ENCODE peak calls at places on chromosomes 6 and 20, in nine cellular contexts. Q is astrocyte; Y is brain microvascular endothelial cell; D is fibroblast of lung; E is breast epithelium; K is testis; J is upper lobe of right lung; Z is CD8-positive, alpha-beta T cell; W is WERI-Rb-1. N is an unnamed sample.

GRCh38 chr6:22025468-22026159 is 271.2 kb downstream of the PRL start:
- DNase-seq in Q (peak; percentile 99), Y (peak; percentile 88), D (peak; percentile 53), E (no peak), K (peak; percentile 35), J (no peak), Z (no peak), W (no peak), N (peak; percentile 41)

GRCh38 chr20:44153636-44154043 is 33.3 kb downstream of the JPH2 start:
- DNase-seq in Q (peak; percentile 73), Y (no peak), D (no peak), E (no peak), K (no peak), J (no peak), Z (peak; percentile 33), W (no peak), N (peak; percentile 66)

GRCh38 chr20:62300319-62300718 is 2.5 kb upstream of the ADRM1 start:
- DNase-seq in Q (no peak), Y (no peak), D (no peak), E (no peak), K (no peak), J (no peak), Z (peak; percentile 5), W (no peak), N (no peak)

GRCh38 chr6:37137201-37137880 is 32.6 kb upstream of the PIM1 start:
- DNase-seq in Q (peak; percentile 99), Y (peak; percentile 99), D (peak; percentile 95), E (no peak), K (no peak), J (no peak), Z (no peak), W (no peak), N (peak; percentile 58)

GRCh38 chr6:163423696-163424095 is 9.2 kb downstream of the QKI start:
- DNase-seq in Q (no peak), Y (no peak), D (no peak), E (no peak), K (no peak), J (no peak), Z (no peak), W (no peak), N (no peak)

GRCh38 chr6:24574809-24575208 is 71.2 kb downstream of the KIAA0319 start:
- DNase-seq in Q (no peak), Y (no peak), D (no peak), E (no peak), K (no peak), J (no peak), Z (no peak), W (no peak), N (no peak)

GRCh38 chr6:18100296-18100695 is 22.2 kb downstream of the NHLRC1 start:
- DNase-seq in Q (no peak), Y (no peak), D (no peak), E (no peak), K (no peak), J (no peak), Z (no peak), W (no peak), N (no peak)

GRCh38 chr20:50368386-50368785 is 141.8 kb upstream of the PTPN1 start:
- DNase-seq in Q (no peak), Y (no peak), D (no peak), E (no peak), K (no peak), J (no peak), Z (no peak), W (no peak), N (no peak)

GRCh38 chr6:158174514-158174913 is 6.4 kb downstream of the GTF2H5 start:
- DNase-seq in Q (peak; percentile 96), Y (peak; percentile 84), D (peak; percentile 95), E (no peak), K (no peak), J (no peak), Z (no peak), W (no peak), N (no peak)

GRCh38 chr6:72966628-72967280 is 258.5 kb downstream of the KHDC1L start:
- DNase-seq in Q (no peak), Y (no peak), D (no peak), E (no peak), K (no peak), J (no peak), Z (no peak), W (no peak), N (no peak)

GRCh38 chr20:47181056-47181862 is 175.2 kb downstream of the ZMYND8 start:
- DNase-seq in Q (peak; percentile 66), Y (peak; percentile 77), D (peak; percentile 69), E (no peak), K (no peak), J (no peak), Z (no peak), W (no peak), N (no peak)

GRCh38 chr6:115591973-115592486 is 468.7 kb downstream of the FRK start:
- DNase-seq in Q (no peak), Y (no peak), D (no peak), E (no peak), K (no peak), J (no peak), Z (no peak), W (no peak), N (no peak)

GRCh38 chr6:47438481-47439347 is 38.9 kb upstream of the CD2AP start:
- DNase-seq in Q (no peak), Y (no peak), D (no peak), E (no peak), K (peak; percentile 28), J (no peak), Z (no peak), W (no peak), N (no peak)
- H3K4me3 ChIP-seq in Q (no peak overlapping the region), Y (no peak overlapping the region), D (no peak overlapping the region), E (no peak overlapping the region), K (no peak overlapping the region), J (no peak overlapping the region), Z (no peak overlapping the region), W (no peak overlapping the region), N (no peak overlapping the region)

GRCh38 chr6:9623228-9623832 is 791.5 kb downstream of the TFAP2A start:
- DNase-seq in Q (no peak), Y (no peak), D (no peak), E (no peak), K (no peak), J (no peak), Z (no peak), W (no peak), N (no peak)
- H3K27ac ChIP-seq in Q (peak overlapping the region; percentile 54), Y (no peak overlapping the region), D (no peak overlapping the region), E (no peak overlapping the region), K (no peak overlapping the region), J (no peak overlapping the region), Z (no peak overlapping the region), W (no peak overlapping the region), N (no peak overlapping the region)

GRCh38 chr20:1809611-1810510 is 85.3 kb upstream of the SIRPA start:
- DNase-seq in Q (peak; percentile 77), Y (peak; percentile 51), D (no peak), E (no peak), K (no peak), J (no peak), Z (no peak), W (no peak), N (no peak)

GRCh38 chr20:1813101-1813529 is 82.1 kb upstream of the SIRPA start:
- DNase-seq in Q (peak; percentile 90), Y (peak; percentile 91), D (peak; percentile 97), E (no peak), K (no peak), J (no peak), Z (no peak), W (no peak), N (peak; percentile 57)

GRCh38 chr20:1810926-1811620 is 84.1 kb upstream of the SIRPA start:
- DNase-seq in Q (peak; percentile 53), Y (peak; percentile 33), D (peak; percentile 74), E (no peak), K (no peak), J (no peak), Z (no peak), W (no peak), N (no peak)

GRCh38 chr20:1810572-1810925 is 84.7 kb upstream of the SIRPA start:
- DNase-seq in Q (no peak), Y (no peak), D (no peak), E (no peak), K (no peak), J (no peak), Z (no peak), W (no peak), N (no peak)

DNA sequence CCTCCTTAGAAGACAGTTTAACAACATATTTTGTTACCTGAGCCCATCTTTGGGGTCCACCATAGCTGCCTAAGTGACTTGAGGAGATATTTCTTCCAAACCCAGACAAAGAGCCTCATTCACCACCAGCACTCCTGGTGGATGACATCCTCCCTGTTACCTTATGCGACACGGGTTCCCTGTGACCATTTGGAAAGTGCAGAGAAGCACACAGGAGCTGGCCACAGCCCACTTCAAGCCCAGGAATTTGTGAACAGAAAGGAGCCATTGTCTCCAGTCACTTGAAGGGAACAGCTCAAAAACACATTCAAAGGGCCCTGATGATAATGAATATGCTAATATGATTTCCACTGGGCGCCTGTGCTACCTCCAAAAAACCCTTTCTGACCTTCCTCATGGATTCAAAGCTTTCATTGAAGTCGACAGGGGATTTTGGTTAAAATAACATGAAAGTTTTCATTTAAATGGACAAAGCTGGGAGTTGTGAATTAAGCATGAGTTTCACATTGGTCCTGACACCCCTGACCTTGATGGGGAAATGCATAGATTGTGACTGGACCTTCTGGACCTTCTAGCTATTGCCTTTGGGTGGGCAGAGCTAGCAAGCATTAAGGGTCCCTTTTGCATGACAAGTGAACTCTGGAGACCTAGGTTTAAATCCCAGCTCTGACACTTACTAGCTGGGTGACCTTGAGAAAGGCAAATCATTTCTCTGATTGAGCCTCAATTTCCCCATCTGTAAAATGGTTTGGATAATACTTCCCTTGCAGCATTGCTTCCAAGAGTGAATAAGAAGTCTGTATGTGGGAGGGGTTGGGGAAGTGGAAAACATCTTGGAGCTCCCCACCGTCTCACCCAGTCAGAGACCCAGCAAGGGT is 83.3 kb upstream of the SIRPA start:
- DNase-seq in Q (peak; percentile 34), Y (no peak), D (no peak), E (no peak), K (no peak), J (no peak), Z (no peak), W (no peak), N (no peak)
- TF ChIP-seq CTCF in Q (no peak), Y (no peak), D (no peak), E (peak; percentile 10), K (no peak), J (no peak), Z (no peak), W (no peak), N (no peak)

GRCh38 chr6:722608-723007 is 29.7 kb upstream of the EXOC2 start:
- DNase-seq in Q (peak; percentile 69), Y (peak; percentile 24), D (peak; percentile 74), E (no peak), K (no peak), J (no peak), Z (no peak), W (no peak), N (no peak)

GRCh38 chr6:731924-732323 is 39.0 kb upstream of the EXOC2 start:
- DNase-seq in Q (no peak), Y (no peak), D (no peak), E (no peak), K (no peak), J (no peak), Z (no peak), W (no peak), N (no peak)

GRCh38 chr6:729646-730320 is 36.8 kb upstream of the EXOC2 start:
- DNase-seq in Q (no peak), Y (no peak), D (no peak), E (no peak), K (no peak), J (no peak), Z (no peak), W (peak; percentile 61), N (no peak)

GRCh38 chr6:723540-723939 is 30.6 kb upstream of the EXOC2 start:
- DNase-seq in Q (no peak), Y (no peak), D (no peak), E (no peak), K (no peak), J (no peak), Z (no peak), W (no peak), N (no peak)

GRCh38 chr6:727796-728195 is 34.9 kb upstream of the EXOC2 start:
- DNase-seq in Q (no peak), Y (no peak), D (no peak), E (no peak), K (no peak), J (no peak), Z (no peak), W (no peak), N (no peak)
- H3K4me3 ChIP-seq in Q (no peak overlapping the region), Y (no peak overlapping the region), D (no peak overlapping the region), E (no peak overlapping the region), K (no peak overlapping the region), J (no peak overlapping the region), Z (no peak overlapping the region), W (no peak overlapping the region), N (no peak overlapping the region)

N was measured in uterus.